ENCODE peak calls at places on chromosomes 16 and 17, in seven cellular contexts. O is psoas muscle; G is CD8-positive, alpha-beta T cell; Z is neural progenitor cell; D is thoracic aorta; C is IMR-90; U is lower lobe of right lung. S is an unnamed sample. For H3K27me3, the result is how much of the 10 kb centered on the place peaks cover.

GRCh38 chr16:27723711-27724490 is 174.0 kb downstream of the KATNIP start:
- DNase-seq in G (no peak), U (no peak), Z (no peak), O (no peak), D (no peak), C (no peak), S (no peak)

GRCh38 chr17:4035081-4035680 is 70.9 kb upstream of the ATP2A3 start:
- DNase-seq in Z (no peak), O (no peak), D (no peak), U (no peak), G (no peak), C (no peak), S (no peak)

GRCh38 chr16:85662036-85662812 is 26.5 kb downstream of the GINS2 start:
- DNase-seq in Z (peak), O (no peak), D (no peak), C (no peak), U (peak), G (no peak), S (no peak)

GRCh38 chr17:64507418-64507766 is 615 bp downstream of the CEP95 start:
- DNase-seq in D (no peak), C (peak), G (no peak), O (no peak), Z (peak), U (no peak), S (peak)

GRCh38 chr17:66143657-66144282 is 48.2 kb downstream of the CEP112 start:
- DNase-seq in Z (no peak), O (no peak), U (no peak), G (no peak), D (no peak), C (no peak), S (no peak)

GRCh38 chr16:16021988-16022682 is 72.7 kb downstream of the ABCC1 start:
- DNase-seq in U (peak), Z (peak), O (peak), D (peak), C (peak), G (no peak), S (peak)

GRCh38 chr16:19840524-19841110 is 44.0 kb downstream of the GPRC5B start:
- DNase-seq in U (no peak), D (no peak), C (no peak), Z (no peak), O (peak), G (no peak), S (no peak)

GRCh38 chr17:63841350-63842172 is 924 bp downstream of the SMARCD2 start:
- DNase-seq in O (peak), D (no peak), G (peak), U (peak), C (peak), Z (peak), S (no peak)

GRCh38 chr17:44820631-44821196 is 9.4 kb downstream of the GJC1 start:
- DNase-seq in G (no peak), Z (no peak), U (no peak), D (no peak), O (no peak), C (peak), S (peak)

GRCh38 chr17:39962642-39963220 is at the start of gene GSDMA:
- DNase-seq in G (no peak), D (no peak), C (no peak), U (no peak), O (no peak), Z (no peak), S (no peak)

GRCh38 chr17:31820691-31821435 is 38.2 kb downstream of the COPRS start:
- DNase-seq in D (no peak), Z (no peak), G (no peak), O (no peak), C (peak), U (no peak), S (no peak)
- TF ChIP-seq CTCF in D (no peak), Z (no peak), G (no peak), O (no peak), C (no peak), U (no peak), S (no peak)

DNA sequence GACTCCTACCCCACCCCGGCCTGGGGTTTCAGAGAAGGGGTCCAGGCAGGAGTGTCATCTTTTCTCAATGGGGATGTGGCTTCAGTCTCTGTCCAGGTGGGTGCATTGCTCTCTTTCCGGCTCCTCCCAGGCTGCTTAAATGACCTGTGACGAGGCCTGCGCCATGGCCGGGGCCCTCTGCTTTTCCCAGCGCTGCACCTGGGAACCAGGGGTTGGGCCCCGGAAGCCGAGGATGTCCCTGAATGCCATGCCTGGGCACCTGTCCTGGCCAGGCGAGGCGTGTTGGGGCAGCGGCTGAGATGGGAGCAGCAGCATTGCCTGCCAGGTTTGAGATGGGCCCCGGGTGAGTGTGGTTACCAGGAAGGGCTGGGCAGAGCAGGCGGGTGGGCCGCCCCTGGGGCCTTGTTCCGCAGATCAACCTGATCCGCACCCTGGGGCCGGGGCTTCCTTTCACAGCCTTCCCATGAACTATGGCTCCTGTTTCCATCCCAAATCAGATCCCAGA is 147.4 kb downstream of the SEC14L1 start:
- DNase-seq in U (no peak), G (no peak), Z (no peak), C (no peak), D (no peak), O (peak), S (no peak)
- H3K4me3 ChIP-seq in U (no peak), G (no peak), Z (no peak), C (no peak), D (no peak), O (peak), S (no peak)

DNA sequence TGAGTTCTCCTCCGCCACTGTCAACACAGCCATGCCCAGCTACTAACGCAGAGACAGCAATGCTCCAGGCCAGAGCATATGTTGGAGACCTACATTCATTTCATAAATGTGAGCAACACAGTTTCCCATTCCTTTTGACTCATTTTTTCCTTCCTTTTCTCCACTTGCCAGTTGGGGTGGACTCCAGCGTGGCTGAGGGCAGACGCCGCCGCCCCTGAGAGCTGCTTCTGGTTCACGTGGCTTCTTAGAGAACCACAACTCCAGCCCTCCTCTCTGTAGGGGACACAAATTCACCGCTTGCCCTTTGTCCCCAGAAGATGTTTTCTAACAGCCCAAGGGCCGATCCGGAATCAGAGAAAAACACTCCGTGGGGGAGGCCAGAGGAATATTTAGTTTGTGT is 45.8 kb upstream of the ZCCHC14 start:
- DNase-seq in D (no peak), O (no peak), G (no peak), Z (no peak), C (peak), U (no peak), S (peak)
- H3K27me3 ChIP-seq in D (under half), O (under half), G (under half), Z (under half), C (under half), U (under half), S (under half)

GRCh38 chr17:48011405-48012150 is 26.0 kb downstream of the COPZ2 start:
- DNase-seq in Z (peak), C (peak), O (peak), U (no peak), D (no peak), G (peak), S (no peak)
- TF ChIP-seq CTCF in Z (peak), C (peak), O (peak), U (peak), D (no peak), G (peak), S (peak)

GRCh38 chr16:48999034-48999433 is 282.6 kb downstream of the CBLN1 start:
- DNase-seq in C (no peak), D (no peak), G (no peak), Z (no peak), O (no peak), U (no peak), S (no peak)
- H3K4me3 ChIP-seq in C (no peak), D (no peak), G (no peak), Z (no peak), O (no peak), U (no peak), S (no peak)

GRCh38 chr16:67173323-67173722 is 3.0 kb downstream of the NOL3 start:
- DNase-seq in D (no peak), U (no peak), C (no peak), G (no peak), O (no peak), Z (no peak), S (no peak)
- H3K27me3 ChIP-seq in D (under half), U (under half), C (under half), G (under half), O (under half), Z (half or more), S (under half)

DNA sequence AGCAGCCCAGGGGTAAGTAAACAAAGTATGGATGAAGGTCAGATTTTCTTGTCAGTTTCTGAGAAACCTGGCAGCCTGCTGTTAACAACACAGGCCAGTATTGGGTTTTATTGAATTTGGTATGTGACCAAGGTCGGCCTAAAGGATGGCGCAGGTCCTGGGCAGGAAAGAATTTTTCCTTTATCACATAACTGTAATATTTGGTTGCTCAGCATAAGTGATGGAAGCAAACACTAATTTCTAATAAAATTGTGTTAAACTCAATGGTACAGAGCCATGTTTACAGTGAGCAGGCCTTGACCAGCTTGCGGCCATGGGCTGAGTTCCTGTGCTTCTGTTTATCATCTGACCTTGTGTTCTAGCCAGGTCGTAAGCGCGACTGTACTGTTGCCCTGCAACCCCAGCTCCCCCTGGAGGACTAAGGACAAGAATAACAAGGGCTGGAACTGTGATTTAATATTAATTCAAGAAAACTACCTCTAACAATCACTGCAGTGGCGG is 10.5 kb downstream of the POLDIP2 start:
- DNase-seq in G (no peak), C (no peak), Z (peak), D (no peak), O (no peak), U (no peak), S (no peak)
- TF ChIP-seq CTCF in G (no peak), C (peak), Z (peak), D (no peak), O (no peak), U (peak), S (peak)

S was measured in BJ.